ENCODE peak calls at places on chromosomes 16 and 17, in seven cellular contexts. Q is pancreas; A is suprapubic skin; W is CD8-positive, alpha-beta T cell; C is heart left ventricle; E is BE2C; D is colonic mucosa. J is an unnamed sample. For H3K36me3, the result is how much of the 10 kb centered on the place peaks cover.

GRCh38 chr17:72726936-72727335 is 365.6 kb downstream of the SLC39A11 start:
- DNase-seq in Q (no peak), A (no peak), W (peak), C (no peak), E (no peak), D (no peak), J (no peak)

GRCh38 chr16:31016018-31016417 is 5.6 kb upstream of the STX1B start:
- DNase-seq in Q (no peak), A (no peak), W (no peak), C (no peak), E (no peak), D (no peak), J (no peak)

GRCh38 chr17:42720996-42721583 is 23.8 kb downstream of the EZH1 start:
- DNase-seq in Q (no peak), A (no peak), W (peak), C (peak), E (peak), D (peak), J (no peak)

GRCh38 chr16:79217375-79218011 is 383.0 kb downstream of the MAF start:
- DNase-seq in Q (no peak), A (no peak), W (no peak), C (no peak), E (no peak), D (no peak), J (no peak)

GRCh38 chr17:9487406-9487805 is 88.2 kb downstream of the STX8 start:
- DNase-seq in Q (no peak), A (no peak), W (no peak), C (no peak), E (no peak), D (no peak), J (no peak)

GRCh38 chr17:32285770-32286517 is 20.3 kb downstream of the RHBDL3 start:
- DNase-seq in Q (no peak), A (no peak), W (no peak), C (no peak), E (no peak), D (no peak), J (no peak)

GRCh38 chr16:55328611-55329569 is 4.9 kb downstream of the IRX6 start:
- DNase-seq in Q (no peak), A (no peak), W (no peak), C (no peak), E (no peak), D (no peak), J (no peak)

GRCh38 chr17:36475346-36475970 is 11.0 kb upstream of the ZNHIT3 start:
- DNase-seq in Q (no peak), A (no peak), W (no peak), C (no peak), E (no peak), D (no peak), J (no peak)

GRCh38 chr17:74234482-74234881 is 21.1 kb downstream of the TTYH2 start:
- DNase-seq in Q (no peak), A (no peak), W (no peak), C (no peak), E (no peak), D (no peak), J (no peak)

GRCh38 chr16:87956169-87956770 is 5.0 kb downstream of the BANP start:
- DNase-seq in Q (no peak), A (no peak), W (peak), C (peak), E (no peak), D (peak), J (peak)

GRCh38 chr17:61337247-61337812 is 62.3 kb upstream of the TBX2 start:
- DNase-seq in Q (no peak), A (no peak), W (no peak), C (no peak), E (no peak), D (no peak), J (no peak)

GRCh38 chr16:11327277-11328171 is 17.7 kb upstream of the RMI2 start:
- DNase-seq in Q (no peak), A (no peak), W (no peak), C (no peak), E (no peak), D (no peak), J (no peak)

GRCh38 chr17:58172369-58173071 is 5.7 kb downstream of the OR4D2 start:
- DNase-seq in Q (no peak), A (no peak), W (peak), C (no peak), E (no peak), D (no peak), J (no peak)

GRCh38 chr16:55842369-55843104 is 9.6 kb upstream of the CES1 start:
- DNase-seq in Q (no peak), A (no peak), W (peak), C (no peak), E (peak), D (no peak), J (no peak)

GRCh38 chr17:35871415-35871814 is 2.7 kb upstream of the HEATR9 start:
- DNase-seq in Q (no peak), A (no peak), W (peak), C (no peak), E (no peak), D (no peak), J (no peak)

GRCh38 chr16:53056528-53056881 is 1.7 kb downstream of the CHD9 start:
- DNase-seq in Q (no peak), A (no peak), W (no peak), C (no peak), E (no peak), D (no peak), J (no peak)

GRCh38 chr16:74608944-74609343 is 2.0 kb upstream of the GLG1 start:
- DNase-seq in Q (no peak), A (no peak), W (peak), C (no peak), E (no peak), D (no peak), J (peak)

GRCh38 chr16:57639172-57639571 is 10.7 kb downstream of the ADGRG1 start:
- DNase-seq in Q (peak), A (no peak), W (peak), C (peak), E (peak), D (no peak), J (no peak)

GRCh38 chr17:43880420-43880991 is 26.8 kb downstream of the MPP2 start:
- DNase-seq in Q (peak), A (no peak), W (peak), C (no peak), E (peak), D (peak), J (peak)

GRCh38 chr17:65137076-65137935 is at the start of gene RGS9:
- DNase-seq in Q (peak), A (peak), W (peak), C (peak), E (peak), D (peak), J (peak)

GRCh38 chr16:8474576-8474975 is 115.7 kb downstream of the TMEM114 start:
- DNase-seq in Q (peak), A (no peak), W (no peak), C (no peak), E (peak), D (no peak), J (no peak)

GRCh38 chr17:12528036-12528435 is 137.7 kb upstream of the MYOCD start:
- DNase-seq in Q (no peak), A (no peak), W (no peak), C (no peak), E (no peak), D (no peak), J (no peak)

GRCh38 chr17:45705123-45706009 is 78.8 kb upstream of the CRHR1 start:
- DNase-seq in Q (no peak), A (no peak), W (no peak), C (no peak), E (no peak), D (no peak), J (no peak)

GRCh38 chr16:12235110-12235509 is 258.6 kb downstream of the SNX29 start:
- DNase-seq in Q (no peak), A (no peak), W (no peak), C (no peak), E (no peak), D (no peak), J (no peak)

GRCh38 chr17:43734376-43734775 is 24.2 kb downstream of the SOST start:
- DNase-seq in Q (no peak), A (no peak), W (no peak), C (no peak), E (no peak), D (no peak), J (no peak)

GRCh38 chr16:51636913-51637743 is 486.1 kb upstream of the SALL1 start:
- DNase-seq in Q (no peak), A (no peak), W (no peak), C (no peak), E (no peak), D (no peak), J (no peak)

GRCh38 chr17:80103686-80104085 is 2.3 kb downstream of the GAA start:
- DNase-seq in Q (peak), A (no peak), W (no peak), C (no peak), E (no peak), D (no peak), J (no peak)

GRCh38 chr17:82457790-82458129 is 781 bp upstream of the NARF start:
- DNase-seq in Q (no peak), A (no peak), W (no peak), C (no peak), E (no peak), D (no peak), J (no peak)

GRCh38 chr16:69693916-69694315 is 32.4 kb downstream of the NQO1 start:
- DNase-seq in Q (no peak), A (no peak), W (no peak), C (no peak), E (no peak), D (no peak), J (no peak)

GRCh38 chr16:1089822-1090619 is 6.0 kb downstream of the C1QTNF8 start:
- DNase-seq in Q (no peak), A (no peak), W (no peak), C (peak), E (no peak), D (peak), J (peak)
- TF ChIP-seq CTCF in Q (no peak), A (no peak), W (no peak), C (peak), E (no peak), D (peak), J (peak)

DNA sequence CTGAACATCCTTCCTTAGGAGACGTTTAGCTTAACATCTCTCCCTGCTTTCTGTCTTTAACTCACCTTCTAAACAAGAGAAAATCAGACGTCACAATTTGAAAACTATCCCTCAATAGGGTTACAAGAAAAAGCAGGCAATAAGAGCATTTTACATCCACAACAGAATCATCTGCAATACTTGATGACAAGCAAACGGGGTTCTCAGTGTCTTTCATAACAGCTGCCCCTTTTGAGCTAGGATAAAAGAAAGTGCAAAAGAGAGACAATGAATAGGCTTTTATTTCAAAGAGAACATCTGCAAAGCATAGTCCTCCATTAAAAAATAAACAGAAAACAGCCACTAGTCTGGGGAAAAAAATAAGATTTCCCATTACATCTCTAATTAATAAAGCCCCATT is 13.2 kb downstream of the XYLT1 start:
- DNase-seq in Q (no peak), A (no peak), W (no peak), C (no peak), E (no peak), D (no peak), J (no peak)
- H3K36me3 ChIP-seq in Q (under half), A (under half), W (under half), C (under half), E (under half), D (under half), J (under half)

DNA sequence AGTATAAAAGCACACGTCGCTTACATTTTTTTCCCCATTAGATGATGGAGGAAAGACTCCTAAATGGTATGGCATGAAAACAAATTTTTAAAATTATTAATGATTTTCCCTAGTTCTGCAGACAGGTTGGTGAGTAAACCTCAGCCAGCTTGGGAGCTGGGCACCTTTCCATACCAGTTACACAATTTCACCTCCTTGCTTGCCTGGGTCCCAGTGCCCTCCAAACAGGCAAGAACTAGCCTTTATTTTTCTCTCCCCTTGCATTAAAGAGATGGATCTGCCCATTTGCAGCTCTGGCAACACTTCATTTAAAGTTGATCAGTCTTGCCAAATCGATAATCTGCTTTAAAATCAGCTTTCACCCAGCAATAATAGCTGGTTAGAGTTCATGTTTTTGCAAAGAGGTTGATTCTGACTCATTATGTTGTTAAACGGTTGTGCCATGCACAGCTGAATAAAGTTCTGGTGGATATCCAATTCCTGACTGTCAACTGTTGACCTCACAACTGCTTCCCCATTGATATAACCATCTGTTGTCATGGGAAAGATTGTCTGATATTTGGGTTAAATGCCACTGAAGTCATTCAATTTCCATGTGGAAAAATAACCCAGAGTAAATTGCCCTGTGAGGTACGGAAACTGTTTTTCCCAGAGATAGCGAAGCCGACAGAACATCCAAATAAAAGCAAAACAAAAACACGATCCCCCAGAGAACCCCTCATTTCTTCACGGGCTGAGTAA is 1.3 kb downstream of the C17orf58 start:
- DNase-seq in Q (no peak), A (no peak), W (no peak), C (no peak), E (no peak), D (peak), J (no peak)
- TF ChIP-seq CTCF in Q (no peak), A (no peak), W (no peak), C (no peak), E (no peak), D (no peak), J (no peak)

GRCh38 chr16:71917900-71918299 is 22.6 kb downstream of the IST1 start:
- DNase-seq in Q (no peak), A (no peak), W (no peak), C (no peak), E (no peak), D (no peak), J (no peak)
- H3K36me3 ChIP-seq in Q (half or more), A (half or more), W (half or more), C (under half), E (half or more), D (under half), J (under half)

GRCh38 chr16:67555795-67556212 is 6.5 kb upstream of the CTCF start:
- DNase-seq in Q (no peak), A (no peak), W (no peak), C (no peak), E (no peak), D (no peak), J (no peak)
- TF ChIP-seq CTCF in Q (no peak), A (no peak), W (no peak), C (no peak), E (no peak), D (no peak), J (no peak)

DNA sequence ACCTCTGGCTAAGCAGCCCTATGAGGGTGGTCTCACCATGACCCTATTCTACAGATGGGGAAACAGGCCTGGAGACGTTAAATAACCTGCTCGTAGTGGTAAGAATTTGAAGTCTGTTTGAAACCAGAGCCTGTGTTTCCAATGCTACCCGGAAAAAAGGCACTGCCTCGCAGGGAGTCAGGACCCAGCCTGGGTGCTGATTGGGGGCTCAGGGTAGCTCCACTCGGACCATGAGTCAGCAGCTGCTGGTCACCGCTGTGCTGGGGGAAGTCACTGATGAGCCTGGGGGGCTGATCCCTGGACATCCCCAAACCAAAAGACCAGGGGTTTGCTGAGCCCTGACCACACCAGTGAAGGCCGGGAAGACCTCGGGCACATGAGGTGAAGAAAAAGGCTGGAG is 9.4 kb upstream of the PLD6 start:
- DNase-seq in Q (peak), A (no peak), W (no peak), C (no peak), E (no peak), D (no peak), J (no peak)
- H3K36me3 ChIP-seq in Q (half or more), A (half or more), W (under half), C (under half), E (under half), D (under half), J (under half)

GRCh38 chr17:70099884-70100283 is 24.9 kb downstream of the KCNJ16 start:
- DNase-seq in Q (no peak), A (no peak), W (no peak), C (no peak), E (no peak), D (no peak), J (no peak)

GRCh38 chr17:70098030-70098429 is 23.0 kb downstream of the KCNJ16 start:
- DNase-seq in Q (no peak), A (no peak), W (no peak), C (no peak), E (no peak), D (no peak), J (no peak)

GRCh38 chr17:70099267-70099666 is 24.2 kb downstream of the KCNJ16 start:
- DNase-seq in Q (no peak), A (no peak), W (no peak), C (no peak), E (no peak), D (no peak), J (no peak)

GRCh38 chr17:70102531-70102930 is 27.5 kb downstream of the KCNJ16 start:
- DNase-seq in Q (no peak), A (no peak), W (no peak), C (no peak), E (no peak), D (no peak), J (no peak)

DNA sequence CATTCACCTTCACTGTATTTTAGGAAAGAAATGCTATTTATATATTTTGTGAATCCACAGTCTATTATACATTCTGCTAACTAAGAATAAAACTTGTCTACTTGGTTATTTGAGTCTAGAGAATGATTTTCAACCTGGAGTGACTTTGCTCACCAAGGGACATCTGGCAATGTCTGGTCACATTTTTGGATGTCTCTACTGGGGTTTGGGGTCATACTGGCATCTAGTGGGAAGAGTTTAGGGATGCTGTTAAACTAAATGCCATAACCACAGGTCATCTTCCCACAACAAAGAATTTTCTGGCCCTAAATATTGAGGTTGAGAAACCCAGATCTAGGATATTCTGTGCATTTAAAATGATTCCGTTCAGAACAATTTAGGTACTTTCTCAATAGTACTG is 26.0 kb downstream of the KCNJ16 start:
- DNase-seq in Q (no peak), A (no peak), W (no peak), C (no peak), E (no peak), D (no peak), J (no peak)
- TF ChIP-seq CTCF in Q (no peak), A (no peak), W (no peak), C (no peak), E (no peak), D (no peak), J (no peak)

J was measured in mucosa of descending colon.